ENCODE peak calls at places on chromosomes 3 and 15, in five cellular contexts. C is right atrium auricular region, J is left lung, K is HCT116, R is AG04450. V is an unnamed sample.

GRCh38 chr15:66007663-66008262 is 138.5 kb downstream of the RAB11A start:
- DNase-seq in K (no peak), J (no peak), R (no peak), C (no peak), V (no peak)

GRCh38 chr3:129313983-129314756 is 35.5 kb downstream of the HMCES start:
- DNase-seq in K (no peak), C (no peak), J (no peak), R (no peak), V (peak; percentile 67)

GRCh38 chr15:99454941-99455795 is 110.6 kb upstream of the MEF2A start:
- DNase-seq in R (peak; percentile 92), K (peak; percentile 51), C (peak; percentile 98), J (peak; percentile 90), V (no peak)

GRCh38 chr3:133750201-133750748 is 4.1 kb downstream of the TF start:
- DNase-seq in R (no peak), K (no peak), J (no peak), C (no peak), V (no peak)

GRCh38 chr3:153246805-153247204 is 84.8 kb downstream of the RAP2B start:
- DNase-seq in R (peak; percentile 71), K (no peak), C (no peak), J (no peak), V (no peak)

GRCh38 chr3:71254658-71255057 is 328.9 kb downstream of the FOXP1 start:
- DNase-seq in R (no peak), C (no peak), K (no peak), J (no peak), V (no peak)

GRCh38 chr15:45023659-45024320 is 795 bp downstream of the SORD start:
- DNase-seq in R (no peak), K (no peak), C (no peak), J (no peak), V (no peak)

GRCh38 chr15:78004919-78005634 is 72.4 kb downstream of the TBC1D2B start:
- DNase-seq in J (peak; percentile 79), R (peak; percentile 83), C (peak; percentile 86), K (no peak), V (no peak)

GRCh38 chr3:23331141-23331935 is 128.2 kb downstream of the UBE2E2 start:
- DNase-seq in K (no peak), C (no peak), R (no peak), J (no peak), V (no peak)

GRCh38 chr3:113495035-113495434 is 19.9 kb downstream of the SPICE1 start:
- DNase-seq in R (no peak), J (no peak), K (peak; percentile 23), C (no peak), V (no peak)

GRCh38 chr3:31432897-31433678 is 99.6 kb upstream of the STT3B start:
- DNase-seq in K (no peak), R (no peak), J (no peak), C (no peak), V (no peak)
- TF ChIP-seq CTCF in K (no peak), R (no peak), J (no peak), C (no peak), V (no peak)

GRCh38 chr15:73246898-73247297 is 121.9 kb downstream of the HCN4 start:
- DNase-seq in R (no peak), J (no peak), C (no peak), K (no peak), V (no peak)

GRCh38 chr15:73246411-73246810 is 122.3 kb downstream of the HCN4 start:
- DNase-seq in J (no peak), R (no peak), C (no peak), K (no peak), V (no peak)

GRCh38 chr15:73240864-73241499 is 127.8 kb downstream of the HCN4 start:
- DNase-seq in R (peak; percentile 43), J (no peak), C (peak; percentile 85), K (peak; percentile 61), V (no peak)

GRCh38 chr15:73239564-73240208 is 129.1 kb downstream of the HCN4 start:
- DNase-seq in J (no peak), K (no peak), R (no peak), C (no peak), V (no peak)

DNA sequence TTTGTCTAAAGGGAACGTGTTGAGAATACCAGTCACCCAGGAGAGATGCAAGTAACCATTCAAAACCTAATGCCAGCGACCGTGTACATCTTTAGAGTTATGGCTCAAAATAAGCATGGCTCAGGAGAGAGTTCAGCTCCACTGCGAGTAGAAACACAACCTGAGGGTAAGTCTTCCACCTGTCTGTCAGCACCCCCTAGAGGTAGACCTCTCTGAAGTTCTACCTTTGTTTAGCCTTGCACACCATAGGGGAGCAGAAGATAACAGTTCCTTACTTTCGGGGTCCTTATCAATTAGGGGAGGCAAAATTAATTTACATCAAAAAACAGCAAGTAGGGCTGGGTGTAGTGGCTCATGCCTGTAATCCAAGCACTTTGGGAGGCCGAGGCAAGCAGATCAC is 124.4 kb downstream of the HCN4 start:
- DNase-seq in J (no peak), C (no peak), K (peak; percentile 22), R (no peak), V (no peak)
- TF ChIP-seq CTCF in J (no peak), C (no peak), K (peak; percentile 72), R (peak; percentile 13), V (peak; percentile 45)

DNA sequence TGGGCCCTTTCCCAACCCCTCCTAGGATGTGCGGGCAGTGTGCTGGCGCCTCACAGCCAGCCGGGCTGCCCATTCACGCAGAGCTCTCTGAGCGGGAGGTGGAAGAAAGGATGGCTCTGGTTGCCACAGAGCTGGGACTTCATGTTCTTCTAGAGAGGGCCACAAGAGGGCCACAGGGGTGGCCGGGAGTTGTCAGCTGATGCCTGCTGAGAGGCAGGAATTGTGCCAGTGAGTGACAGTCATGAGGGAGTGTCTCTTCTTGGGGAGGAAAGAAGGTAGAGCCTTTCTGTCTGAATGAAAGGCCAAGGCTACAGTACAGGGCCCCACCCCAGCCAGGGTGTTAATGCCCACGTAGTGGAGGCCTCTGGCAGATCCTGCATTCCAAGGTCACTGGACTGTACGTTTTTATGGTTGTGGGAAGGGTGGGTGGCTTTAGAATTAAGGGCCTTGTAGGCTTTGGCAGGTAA is 8.3 kb downstream of the FAM131A start:
- DNase-seq in K (peak; percentile 80), C (peak; percentile 75), R (no peak), J (peak; percentile 75), V (no peak)
- TF ChIP-seq CTCF in K (peak; percentile 79), C (no peak), R (peak; percentile 43), J (no peak), V (peak; percentile 71)

GRCh38 chr3:159818399-159818798 is 170.2 kb upstream of the IL12A start:
- DNase-seq in C (no peak), R (no peak), J (no peak), K (no peak), V (no peak)
- TF ChIP-seq CTCF in C (no peak), R (no peak), J (no peak), K (no peak), V (peak; percentile 36)

GRCh38 chr15:57033715-57034439 is 115.4 kb downstream of the TCF12 start:
- DNase-seq in J (no peak), K (no peak), C (no peak), R (no peak), V (no peak)
- TF ChIP-seq CTCF in J (no peak), K (no peak), C (no peak), R (no peak), V (no peak)

GRCh38 chr15:90934256-90934948 is 683 bp upstream of the UNC45A start:
- DNase-seq in C (peak; percentile 81), K (peak; percentile 77), R (peak; percentile 53), J (peak; percentile 88), V (no peak)

GRCh38 chr15:90930861-90931629 is 1.3 kb downstream of the HDDC3 start:
- DNase-seq in J (no peak), R (no peak), C (no peak), K (no peak), V (no peak)

GRCh38 chr15:90933310-90933709 is 961 bp upstream of the HDDC3 start:
- DNase-seq in K (no peak), R (no peak), C (no peak), J (no peak), V (no peak)

GRCh38 chr15:90931737-90932659 is at the start of gene HDDC3:
- DNase-seq in J (peak; percentile 91), C (peak; percentile 87), K (peak; percentile 87), R (peak; percentile 58), V (peak; percentile 93)

GRCh38 chr15:90932660-90932991 is 277 bp upstream of the HDDC3 start:
- DNase-seq in R (no peak), J (no peak), K (no peak), C (no peak), V (no peak)
- TF ChIP-seq CTCF in R (no peak), J (no peak), K (no peak), C (no peak), V (peak; percentile 13)